ENCODE peak calls at places on chromosomes 11 and 22, in five cellular contexts. T, O, Y, J and Q are unnamed samples.

GRCh38 chr11:2981130-2981529 is 11.0 kb downstream of the NAP1L4 start:
- DNase-seq in T (no peak), O (no peak), Y (no peak), J (no peak), Q (no peak)

GRCh38 chr11:66068923-66069714 is 953 bp upstream of the PACS1 start:
- DNase-seq in T (no peak), O (peak; percentile 73), Y (peak; percentile 50), J (no peak), Q (peak; percentile 46)

GRCh38 chr11:123682976-123683375 is 28.6 kb upstream of the SCN3B start:
- DNase-seq in T (no peak), O (no peak), Y (no peak), J (no peak), Q (no peak)

GRCh38 chr11:1868636-1869291 is 15.9 kb downstream of the LSP1 start:
- DNase-seq in T (no peak), O (no peak), Y (no peak), J (no peak), Q (no peak)

GRCh38 chr11:76209956-76210885 is 3.9 kb upstream of the WNT11 start:
- DNase-seq in T (peak; percentile 43), O (peak; percentile 82), Y (peak; percentile 65), J (peak; percentile 3), Q (peak; percentile 36)

GRCh38 chr11:82978422-82979099 is 77.0 kb downstream of the DDIAS start:
- DNase-seq in T (no peak), O (peak; percentile 49), Y (peak; percentile 67), J (no peak), Q (peak; percentile 86)

GRCh38 chr11:66050581-66051231 is 1.5 kb upstream of the SF3B2 start:
- DNase-seq in T (no peak), O (no peak), Y (no peak), J (peak; percentile 14), Q (no peak)

GRCh38 chr22:45608763-45609180 is 62.9 kb upstream of the ATXN10 start:
- DNase-seq in T (no peak), O (peak; percentile 73), Y (peak; percentile 80), J (no peak), Q (peak; percentile 89)

GRCh38 chr11:29119116-29119515 is 897.7 kb downstream of the KCNA4 start:
- DNase-seq in T (no peak), O (no peak), Y (peak; percentile 29), J (no peak), Q (peak; percentile 49)

GRCh38 chr22:20245577-20246367 is 22.3 kb downstream of the RTN4R start:
- DNase-seq in T (no peak), O (no peak), Y (no peak), J (no peak), Q (no peak)

GRCh38 chr11:12177739-12178338 is 67.4 kb downstream of the MICAL2 start:
- DNase-seq in T (no peak), O (no peak), Y (no peak), J (no peak), Q (no peak)

GRCh38 chr11:92893276-92893675 is 76.2 kb upstream of the MTNR1B start:
- DNase-seq in T (no peak), O (no peak), Y (no peak), J (no peak), Q (peak; percentile 21)

GRCh38 chr11:85590848-85591483 is 36.2 kb downstream of the DLG2 start:
- DNase-seq in T (peak; percentile 46), O (peak; percentile 49), Y (peak; percentile 58), J (peak; percentile 45), Q (peak; percentile 56)

GRCh38 chr11:72709478-72710238 is 35.4 kb upstream of the PDE2A start:
- DNase-seq in T (no peak), O (no peak), Y (no peak), J (no peak), Q (no peak)

GRCh38 chr11:74417379-74417804 is 19.2 kb upstream of the PGM2L1 start:
- DNase-seq in T (no peak), O (no peak), Y (peak; percentile 80), J (no peak), Q (peak; percentile 82)

GRCh38 chr11:68033708-68034045 is 3.2 kb downstream of the NDUFS8 start:
- DNase-seq in T (no peak), O (no peak), Y (no peak), J (no peak), Q (no peak)

GRCh38 chr11:117877120-117877784 is 794 bp upstream of the FXYD6 start:
- DNase-seq in T (no peak), O (no peak), Y (no peak), J (no peak), Q (no peak)

GRCh38 chr11:129950319-129951034 is 52.2 kb downstream of the PRDM10 start:
- DNase-seq in T (peak; percentile 96), O (no peak), Y (no peak), J (no peak), Q (no peak)

GRCh38 chr11:108752297-108752751 is 87.5 kb downstream of the DDX10 start:
- DNase-seq in T (no peak), O (no peak), Y (peak; percentile 56), J (no peak), Q (peak; percentile 52)

GRCh38 chr11:46421257-46421880 is 29.8 kb upstream of the CHRM4 start:
- DNase-seq in T (no peak), O (no peak), Y (no peak), J (no peak), Q (no peak)

GRCh38 chr11:5204787-5205186 is 4.3 kb upstream of the OR51V1 start:
- DNase-seq in T (peak; percentile 34), O (peak; percentile 77), Y (peak; percentile 69), J (no peak), Q (peak; percentile 69)

GRCh38 chr11:12559011-12559410 is 115.2 kb upstream of the TEAD1 start:
- DNase-seq in T (no peak), O (no peak), Y (no peak), J (no peak), Q (no peak)

GRCh38 chr11:36328956-36329673 is 33.0 kb downstream of the PRR5L start:
- DNase-seq in T (no peak), O (no peak), Y (no peak), J (no peak), Q (peak; percentile 58)

GRCh38 chr11:61871158-61871597 is 20.2 kb downstream of the FADS3 start:
- DNase-seq in T (no peak), O (peak; percentile 96), Y (peak; percentile 84), J (peak; percentile 76), Q (peak; percentile 70)

GRCh38 chr11:83140691-83141455 is 16.1 kb upstream of the PCF11 start:
- DNase-seq in T (no peak), O (no peak), Y (no peak), J (no peak), Q (no peak)